ENCODE peak calls at places on chromosome 13, in five cellular contexts. One of them, this sample, is unnamed.

GRCh38 chr13:33279898-33280549 is 5.5 kb downstream of the STARD13 start:
- DNase-seq in DMS153: no peak
- DNase-seq in CD8-positive, alpha-beta memory T cell: no peak
- DNase-seq in heart right ventricle: no peak
- DNase-seq in caudate nucleus: no peak
- DNase-seq in this sample: no peak

GRCh38 chr13:110012102-110012739 is 225.8 kb upstream of the IRS2 start:
- DNase-seq in caudate nucleus: no peak
- DNase-seq in DMS153: no peak
- DNase-seq in CD8-positive, alpha-beta memory T cell: no peak
- DNase-seq in heart right ventricle: no peak
- DNase-seq in this sample: no peak

GRCh38 chr13:113033498-113033897 is 64.5 kb downstream of the MCF2L start:
- DNase-seq in heart right ventricle: peak
- DNase-seq in CD8-positive, alpha-beta memory T cell: no peak
- DNase-seq in DMS153: no peak
- DNase-seq in caudate nucleus: no peak
- DNase-seq in this sample: no peak

GRCh38 chr13:70191034-70191433 is 82.8 kb upstream of the KLHL1 start:
- DNase-seq in caudate nucleus: no peak
- DNase-seq in heart right ventricle: no peak
- DNase-seq in CD8-positive, alpha-beta memory T cell: no peak
- DNase-seq in DMS153: no peak
- DNase-seq in this sample: no peak

GRCh38 chr13:25037057-25037813 is 58.7 kb upstream of the PABPC3 start:
- DNase-seq in DMS153: peak
- DNase-seq in heart right ventricle: no peak
- DNase-seq in caudate nucleus: peak
- DNase-seq in CD8-positive, alpha-beta memory T cell: no peak
- DNase-seq in this sample: peak

GRCh38 chr13:30864352-30865130 is 41.5 kb upstream of the MEDAG start:
- DNase-seq in CD8-positive, alpha-beta memory T cell: no peak
- DNase-seq in heart right ventricle: no peak
- DNase-seq in caudate nucleus: no peak
- DNase-seq in DMS153: no peak
- DNase-seq in this sample: no peak

GRCh38 chr13:96816874-96817273 is 177.4 kb downstream of the OXGR1 start:
- DNase-seq in heart right ventricle: no peak
- DNase-seq in DMS153: no peak
- DNase-seq in caudate nucleus: no peak
- DNase-seq in CD8-positive, alpha-beta memory T cell: no peak
- DNase-seq in this sample: no peak

GRCh38 chr13:98994080-98994479 is 16.2 kb upstream of the DOCK9 start:
- DNase-seq in heart right ventricle: no peak
- DNase-seq in DMS153: no peak
- DNase-seq in caudate nucleus: no peak
- DNase-seq in CD8-positive, alpha-beta memory T cell: no peak
- DNase-seq in this sample: no peak

GRCh38 chr13:98981596-98982195 is 3.8 kb upstream of the DOCK9 start:
- DNase-seq in caudate nucleus: no peak
- DNase-seq in DMS153: no peak
- DNase-seq in CD8-positive, alpha-beta memory T cell: no peak
- DNase-seq in heart right ventricle: no peak
- DNase-seq in this sample: no peak

GRCh38 chr13:21734961-21735360 is 64.1 kb downstream of the FGF9 start:
- DNase-seq in DMS153: no peak
- DNase-seq in caudate nucleus: no peak
- DNase-seq in CD8-positive, alpha-beta memory T cell: no peak
- DNase-seq in heart right ventricle: no peak
- DNase-seq in this sample: no peak

GRCh38 chr13:38223093-38223492 is 126.6 kb upstream of the UFM1 start:
- DNase-seq in CD8-positive, alpha-beta memory T cell: no peak
- DNase-seq in caudate nucleus: no peak
- DNase-seq in heart right ventricle: no peak
- DNase-seq in DMS153: peak
- DNase-seq in this sample: no peak

GRCh38 chr13:27131202-27131623 is 40.4 kb downstream of the USP12 start:
- DNase-seq in CD8-positive, alpha-beta memory T cell: peak
- DNase-seq in caudate nucleus: no peak
- DNase-seq in heart right ventricle: no peak
- DNase-seq in DMS153: no peak
- DNase-seq in this sample: no peak

GRCh38 chr13:51643114-51643881 is 59.0 kb downstream of the WDFY2 start:
- DNase-seq in CD8-positive, alpha-beta memory T cell: no peak
- DNase-seq in heart right ventricle: no peak
- DNase-seq in caudate nucleus: no peak
- DNase-seq in DMS153: no peak
- DNase-seq in this sample: no peak

GRCh38 chr13:73273737-73274136 is 214.9 kb downstream of the KLF5 start:
- DNase-seq in CD8-positive, alpha-beta memory T cell: no peak
- DNase-seq in heart right ventricle: no peak
- DNase-seq in caudate nucleus: no peak
- DNase-seq in DMS153: no peak
- DNase-seq in this sample: no peak

GRCh38 chr13:114068723-114069322 is 63.6 kb downstream of the RASA3 start:
- DNase-seq in heart right ventricle: no peak
- DNase-seq in DMS153: no peak
- DNase-seq in caudate nucleus: no peak
- DNase-seq in CD8-positive, alpha-beta memory T cell: no peak
- DNase-seq in this sample: peak

GRCh38 chr13:95367309-95367843 is 66.1 kb upstream of the ABCC4 start:
- DNase-seq in CD8-positive, alpha-beta memory T cell: no peak
- DNase-seq in DMS153: peak
- DNase-seq in caudate nucleus: no peak
- DNase-seq in heart right ventricle: no peak
- DNase-seq in this sample: no peak

GRCh38 chr13:100789968-100790367 is 115.4 kb upstream of the TMTC4 start:
- DNase-seq in heart right ventricle: no peak
- DNase-seq in caudate nucleus: no peak
- DNase-seq in DMS153: no peak
- DNase-seq in CD8-positive, alpha-beta memory T cell: no peak
- DNase-seq in this sample: no peak

GRCh38 chr13:27043013-27043412 is 128.6 kb downstream of the USP12 start:
- DNase-seq in heart right ventricle: no peak
- DNase-seq in caudate nucleus: no peak
- DNase-seq in CD8-positive, alpha-beta memory T cell: no peak
- DNase-seq in DMS153: no peak
- DNase-seq in this sample: peak

GRCh38 chr13:33639158-33639557 is 178.8 kb upstream of the RFC3 start:
- DNase-seq in caudate nucleus: no peak
- DNase-seq in DMS153: no peak
- DNase-seq in heart right ventricle: no peak
- DNase-seq in CD8-positive, alpha-beta memory T cell: no peak
- DNase-seq in this sample: no peak

GRCh38 chr13:36764957-36765356 is 54.1 kb upstream of the RFXAP start:
- DNase-seq in heart right ventricle: no peak
- DNase-seq in DMS153: no peak
- DNase-seq in CD8-positive, alpha-beta memory T cell: no peak
- DNase-seq in caudate nucleus: no peak
- DNase-seq in this sample: no peak

This sample was measured in dorsolateral prefrontal cortex.